ENCODE peak calls at places on chromosomes 12 and 14, in seven cellular contexts. T is GM12865; J is neural crest cell; L is HFFc6; C is fibroblast of mammary gland; Q is CD4-positive, alpha-beta T cell; G is IMR-90. O is an unnamed sample.

GRCh38 chr12:40473979-40474378 is 218.3 kb upstream of the CNTN1 start:
- DNase-seq in T (peak; percentile 36), J (no peak), L (no peak), C (no peak), Q (no peak), G (no peak), O (peak; percentile 5)

GRCh38 chr12:91332305-91332704 is 149.7 kb upstream of the DCN start:
- DNase-seq in T (no peak), J (no peak), L (no peak), C (peak; percentile 46), Q (no peak), G (peak; percentile 34), O (no peak)

GRCh38 chr12:114735680-114736374 is 51.9 kb upstream of the TBX3 start:
- DNase-seq in T (no peak), J (no peak), L (no peak), C (no peak), Q (no peak), G (no peak), O (no peak)

GRCh38 chr12:42484996-42485395 is 104.5 kb downstream of the PRICKLE1 start:
- DNase-seq in T (no peak), J (no peak), L (no peak), C (no peak), Q (no peak), G (peak; percentile 33), O (no peak)

GRCh38 chr12:49776413-49776812 is 35.1 kb downstream of the TMBIM6 start:
- DNase-seq in T (peak; percentile 81), J (peak; percentile 61), L (peak; percentile 59), C (peak; percentile 81), Q (peak; percentile 24), G (peak; percentile 79), O (peak; percentile 52)

GRCh38 chr12:84978921-84979320 is 57.2 kb downstream of the TSPAN19 start:
- DNase-seq in T (no peak), J (no peak), L (no peak), C (no peak), Q (no peak), G (no peak), O (no peak)

GRCh38 chr12:51970904-51971646 is 19.6 kb downstream of the ACVR1B start:
- DNase-seq in T (peak; percentile 89), J (peak; percentile 31), L (peak; percentile 23), C (peak; percentile 31), Q (no peak), G (peak; percentile 80), O (peak; percentile 31)

GRCh38 chr14:101233391-101233790 is 327.9 kb upstream of the DIO3 start:
- DNase-seq in T (no peak), J (no peak), L (no peak), C (no peak), Q (no peak), G (no peak), O (no peak)

GRCh38 chr12:85575115-85576096 is 260.8 kb downstream of the RASSF9 start:
- DNase-seq in T (peak; percentile 68), J (peak; percentile 39), L (peak; percentile 43), C (peak; percentile 70), Q (no peak), G (peak; percentile 64), O (peak; percentile 57)

GRCh38 chr12:132806857-132807256 is 21.8 kb downstream of the GOLGA3 start:
- DNase-seq in T (no peak), J (no peak), L (no peak), C (no peak), Q (no peak), G (no peak), O (no peak)

GRCh38 chr14:94485944-94486841 is 10.2 kb upstream of the SERPINA9 start:
- DNase-seq in T (peak; percentile 39), J (peak; percentile 81), L (no peak), C (peak; percentile 62), Q (peak; percentile 44), G (peak; percentile 46), O (peak; percentile 84)

GRCh38 chr14:93086441-93087055 is 29.2 kb downstream of the ITPK1 start:
- DNase-seq in T (peak; percentile 85), J (no peak), L (no peak), C (no peak), Q (no peak), G (no peak), O (no peak)

GRCh38 chr12:56361487-56362129 is 1.0 kb downstream of the APOF start:
- DNase-seq in T (no peak), J (no peak), L (no peak), C (no peak), Q (no peak), G (no peak), O (no peak)

GRCh38 chr14:86221000-86221399 is 691.1 kb downstream of the FLRT2 start:
- DNase-seq in T (no peak), J (no peak), L (no peak), C (no peak), Q (no peak), G (peak; percentile 5), O (peak; percentile 5)

GRCh38 chr14:87000071-87000470 is 992.9 kb downstream of the GALC start:
- DNase-seq in T (no peak), J (no peak), L (no peak), C (no peak), Q (no peak), G (no peak), O (no peak)

GRCh38 chr14:68627050-68627867 is 165.6 kb downstream of the ZFP36L1 start:
- DNase-seq in T (peak; percentile 21), J (no peak), L (no peak), C (no peak), Q (no peak), G (no peak), O (no peak)

GRCh38 chr12:54047160-54047963 is 6.3 kb upstream of the HOXC4 start:
- DNase-seq in T (no peak), J (no peak), L (no peak), C (no peak), Q (no peak), G (no peak), O (peak; percentile 50)

GRCh38 chr14:103112488-103113243 is 10.6 kb upstream of the TNFAIP2 start:
- DNase-seq in T (no peak), J (no peak), L (no peak), C (no peak), Q (no peak), G (no peak), O (no peak)

DNA sequence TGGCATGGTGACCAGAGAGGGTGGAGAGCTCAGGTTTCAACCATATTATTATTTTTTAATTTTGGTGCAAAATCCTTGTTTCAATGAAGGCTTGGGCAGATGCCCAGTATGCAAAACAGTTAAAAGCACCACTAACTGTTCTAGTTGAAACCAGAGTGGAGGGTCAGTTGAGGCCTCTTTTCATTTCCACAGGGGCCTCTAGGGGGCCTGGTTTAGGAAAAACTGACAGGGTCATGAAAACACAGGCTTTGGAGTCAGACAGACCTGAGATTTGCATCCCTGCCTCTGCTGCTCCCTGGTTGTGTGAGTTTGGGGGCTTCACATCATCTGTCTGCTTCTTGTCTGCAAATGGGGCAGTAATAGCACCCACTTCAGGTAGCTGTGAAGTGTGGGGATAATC is 3.3 kb upstream of the RPH3A start:
- DNase-seq in T (no peak), J (no peak), L (no peak), C (no peak), Q (no peak), G (no peak), O (no peak)
- TF ChIP-seq CTCF in T (no peak), J (no peak), L (no peak), C (no peak), Q (no peak), G (no peak), O (peak; percentile 11)

GRCh38 chr14:59707778-59708635 is 131.4 kb upstream of the CCDC175 start:
- DNase-seq in T (no peak), J (no peak), L (no peak), C (peak; percentile 8), Q (no peak), G (no peak), O (no peak)

GRCh38 chr14:59705866-59706265 is 129.3 kb upstream of the CCDC175 start:
- DNase-seq in T (no peak), J (no peak), L (no peak), C (no peak), Q (no peak), G (no peak), O (no peak)

GRCh38 chr14:59705245-59705644 is 128.6 kb upstream of the CCDC175 start:
- DNase-seq in T (no peak), J (no peak), L (no peak), C (no peak), Q (no peak), G (no peak), O (no peak)

DNA sequence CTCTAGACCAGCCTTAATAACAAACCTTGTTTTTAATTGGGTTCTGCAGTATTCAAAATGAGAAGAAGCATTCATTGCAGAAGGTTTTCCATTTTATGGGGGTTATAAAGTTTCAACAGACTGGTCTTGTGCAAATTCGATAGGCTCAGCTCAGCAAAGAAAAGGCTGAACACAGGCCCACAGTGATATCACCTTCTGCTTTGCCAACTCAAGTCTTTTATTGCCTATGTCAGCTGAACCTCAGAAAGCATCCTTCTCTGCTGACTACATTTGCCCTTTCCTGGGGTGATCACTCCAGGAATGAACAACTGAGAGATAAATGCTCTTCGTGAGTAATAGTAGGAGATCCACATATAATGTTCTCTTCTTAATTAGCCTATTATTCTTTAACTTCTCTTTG is 134.5 kb upstream of the CCDC175 start:
- DNase-seq in T (no peak), J (no peak), L (no peak), C (no peak), Q (no peak), G (no peak), O (no peak)
- TF ChIP-seq CTCF in T (no peak), J (no peak), L (no peak), C (no peak), Q (no peak), G (no peak), O (no peak)

GRCh38 chr12:8992086-8992409 is 2.7 kb downstream of the KLRG1 start:
- DNase-seq in T (no peak), J (no peak), L (no peak), C (no peak), Q (no peak), G (no peak), O (no peak)

GRCh38 chr12:9001233-9001632 is 11.9 kb downstream of the KLRG1 start:
- DNase-seq in T (no peak), J (no peak), L (no peak), C (no peak), Q (no peak), G (no peak), O (no peak)

GRCh38 chr12:8993827-8994226 is 4.5 kb downstream of the KLRG1 start:
- DNase-seq in T (no peak), J (no peak), L (no peak), C (no peak), Q (no peak), G (no peak), O (no peak)

GRCh38 chr12:8995021-8995775 is 5.9 kb downstream of the KLRG1 start:
- DNase-seq in T (no peak), J (no peak), L (no peak), C (no peak), Q (no peak), G (no peak), O (no peak)

GRCh38 chr12:8996682-8997405 is 7.5 kb downstream of the KLRG1 start:
- DNase-seq in T (peak; percentile 88), J (no peak), L (peak; percentile 4), C (peak; percentile 41), Q (no peak), G (peak; percentile 49), O (no peak)
- TF ChIP-seq CTCF in T (no peak), J (no peak), L (no peak), C (no peak), Q (no peak), G (no peak), O (no peak)

DNA sequence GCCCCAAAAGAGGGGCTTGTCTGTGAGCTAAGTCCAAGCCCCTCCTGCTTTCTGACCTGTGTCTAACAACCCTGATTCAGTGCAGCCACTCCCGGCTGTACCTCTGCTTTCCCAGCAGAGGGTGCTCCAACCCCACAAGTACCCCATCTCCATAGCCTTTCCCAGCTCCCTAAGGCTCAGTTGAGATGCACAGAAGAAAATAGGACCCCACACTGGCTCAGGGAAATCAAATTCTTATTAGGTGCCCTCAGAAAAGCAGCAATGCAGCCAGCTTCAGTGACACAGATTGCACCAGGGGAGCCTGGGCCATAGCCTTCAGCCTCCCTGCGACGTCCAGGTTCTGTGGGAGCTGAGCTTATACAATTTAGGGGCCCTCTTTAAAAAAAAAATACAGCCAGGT is 49.9 kb downstream of the LRRC74A start:
- DNase-seq in T (peak; percentile 71), J (peak; percentile 72), L (peak; percentile 61), C (peak; percentile 72), Q (peak; percentile 36), G (peak; percentile 73), O (peak; percentile 73)
- TF ChIP-seq CTCF in T (peak; percentile 93), J (peak; percentile 98), L (peak; percentile 95), C (peak; percentile 98), Q (peak; percentile 87), G (peak; percentile 99), O (peak; percentile 94)

O was measured in nephron progenitor cell.